ENCODE peak calls at places on chromosomes 1 and 21, in ten cellular contexts. One of them, this sample, is unnamed.

GRCh38 chr1:243791586-243792267 is 58.3 kb downstream of the AKT3 start:
- DNase-seq in left ventricle myocardium inferior: no peak
- DNase-seq in AG09309: no peak
- DNase-seq in fibroblast of lung: peak
- DNase-seq in IMR-90: no peak
- DNase-seq in progenitor cell of endocrine pancreas: no peak
- DNase-seq in spleen: no peak
- DNase-seq in mucosa of descending colon: no peak
- DNase-seq in cardiac fibroblast: peak
- DNase-seq in pancreas: no peak
- DNase-seq in this sample: no peak

GRCh38 chr1:17045140-17045539 is 8.7 kb downstream of the SDHB start:
- DNase-seq in pancreas: no peak
- DNase-seq in IMR-90: no peak
- DNase-seq in spleen: no peak
- DNase-seq in AG09309: no peak
- DNase-seq in left ventricle myocardium inferior: no peak
- DNase-seq in mucosa of descending colon: no peak
- DNase-seq in progenitor cell of endocrine pancreas: no peak
- DNase-seq in fibroblast of lung: no peak
- DNase-seq in cardiac fibroblast: no peak
- DNase-seq in this sample: no peak

GRCh38 chr1:7278045-7278444 is 492.8 kb downstream of the CAMTA1 start:
- DNase-seq in fibroblast of lung: no peak
- DNase-seq in AG09309: no peak
- DNase-seq in pancreas: no peak
- DNase-seq in cardiac fibroblast: no peak
- DNase-seq in spleen: no peak
- DNase-seq in IMR-90: no peak
- DNase-seq in mucosa of descending colon: peak
- DNase-seq in left ventricle myocardium inferior: no peak
- DNase-seq in progenitor cell of endocrine pancreas: no peak
- DNase-seq in this sample: no peak

GRCh38 chr1:61271412-61271789 is 189.0 kb downstream of the NFIA start:
- DNase-seq in pancreas: no peak
- DNase-seq in spleen: no peak
- DNase-seq in fibroblast of lung: no peak
- DNase-seq in IMR-90: no peak
- DNase-seq in left ventricle myocardium inferior: no peak
- DNase-seq in progenitor cell of endocrine pancreas: no peak
- DNase-seq in mucosa of descending colon: no peak
- DNase-seq in AG09309: no peak
- DNase-seq in cardiac fibroblast: no peak
- DNase-seq in this sample: peak

GRCh38 chr1:208149776-208150514 is 94.2 kb downstream of the PLXNA2 start:
- DNase-seq in spleen: no peak
- DNase-seq in IMR-90: no peak
- DNase-seq in left ventricle myocardium inferior: peak
- DNase-seq in progenitor cell of endocrine pancreas: no peak
- DNase-seq in pancreas: no peak
- DNase-seq in mucosa of descending colon: peak
- DNase-seq in AG09309: no peak
- DNase-seq in fibroblast of lung: no peak
- DNase-seq in cardiac fibroblast: no peak
- DNase-seq in this sample: peak

GRCh38 chr1:155379180-155379876 is 58.6 kb downstream of the RUSC1 start:
- DNase-seq in AG09309: peak
- DNase-seq in progenitor cell of endocrine pancreas: no peak
- DNase-seq in left ventricle myocardium inferior: no peak
- DNase-seq in mucosa of descending colon: no peak
- DNase-seq in spleen: no peak
- DNase-seq in IMR-90: peak
- DNase-seq in cardiac fibroblast: peak
- DNase-seq in pancreas: no peak
- DNase-seq in fibroblast of lung: peak
- DNase-seq in this sample: no peak

GRCh38 chr1:30687886-30688285 is 35.5 kb downstream of the MATN1 start:
- DNase-seq in fibroblast of lung: no peak
- DNase-seq in progenitor cell of endocrine pancreas: no peak
- DNase-seq in left ventricle myocardium inferior: no peak
- DNase-seq in pancreas: no peak
- DNase-seq in IMR-90: no peak
- DNase-seq in mucosa of descending colon: no peak
- DNase-seq in spleen: no peak
- DNase-seq in cardiac fibroblast: no peak
- DNase-seq in AG09309: no peak
- DNase-seq in this sample: no peak

GRCh38 chr1:228091084-228091483 is 8.6 kb downstream of the ARF1 start:
- DNase-seq in progenitor cell of endocrine pancreas: no peak
- DNase-seq in cardiac fibroblast: no peak
- DNase-seq in mucosa of descending colon: no peak
- DNase-seq in fibroblast of lung: no peak
- DNase-seq in AG09309: no peak
- DNase-seq in spleen: peak
- DNase-seq in pancreas: no peak
- DNase-seq in left ventricle myocardium inferior: no peak
- DNase-seq in IMR-90: no peak
- DNase-seq in this sample: no peak

GRCh38 chr1:8870605-8871538 is 7.6 kb downstream of the ENO1 start:
- DNase-seq in IMR-90: no peak
- DNase-seq in spleen: no peak
- DNase-seq in cardiac fibroblast: no peak
- DNase-seq in progenitor cell of endocrine pancreas: no peak
- DNase-seq in AG09309: no peak
- DNase-seq in pancreas: no peak
- DNase-seq in mucosa of descending colon: no peak
- DNase-seq in left ventricle myocardium inferior: no peak
- DNase-seq in fibroblast of lung: no peak
- DNase-seq in this sample: no peak

GRCh38 chr1:42335809-42336518 is 929 bp upstream of the FOXJ3 start:
- DNase-seq in cardiac fibroblast: peak
- DNase-seq in mucosa of descending colon: no peak
- DNase-seq in pancreas: no peak
- DNase-seq in IMR-90: peak
- DNase-seq in spleen: no peak
- DNase-seq in progenitor cell of endocrine pancreas: no peak
- DNase-seq in fibroblast of lung: peak
- DNase-seq in AG09309: no peak
- DNase-seq in left ventricle myocardium inferior: no peak
- DNase-seq in this sample: no peak

DNA sequence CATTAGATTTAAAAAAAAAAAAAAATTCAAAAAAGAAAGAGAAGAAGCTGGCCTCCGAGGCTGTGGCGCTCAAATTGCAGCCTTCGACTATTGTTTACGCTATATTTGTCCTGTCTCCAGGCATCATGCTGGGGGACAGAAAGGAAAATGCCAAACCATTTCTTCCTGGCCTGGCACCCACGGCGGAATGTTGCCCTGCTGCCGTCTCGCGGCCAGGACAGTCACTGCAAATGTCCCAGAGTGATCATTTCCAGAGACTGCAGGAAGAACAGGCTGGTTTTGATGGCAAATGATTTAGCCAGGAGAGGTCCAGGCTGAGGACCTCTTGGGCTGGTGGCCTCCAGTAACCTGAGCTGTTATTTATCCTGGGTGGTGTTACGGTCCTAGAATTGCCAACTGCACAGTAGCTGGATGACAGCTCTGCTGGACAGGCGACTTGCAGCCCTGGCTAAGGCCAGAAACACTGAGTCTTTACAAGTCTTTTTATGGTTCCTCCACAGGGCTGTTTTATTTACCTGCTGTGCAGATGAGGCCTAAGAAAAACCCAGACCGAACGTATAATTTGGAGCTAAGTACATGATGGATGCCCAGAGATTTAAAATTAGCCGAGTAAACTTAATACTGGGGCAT is 30.2 kb upstream of the LRRC38 start:
- DNase-seq in cardiac fibroblast: peak
- DNase-seq in pancreas: no peak
- DNase-seq in left ventricle myocardium inferior: peak
- DNase-seq in IMR-90: no peak
- DNase-seq in mucosa of descending colon: no peak
- DNase-seq in spleen: no peak
- DNase-seq in AG09309: no peak
- DNase-seq in progenitor cell of endocrine pancreas: no peak
- DNase-seq in fibroblast of lung: no peak
- DNase-seq in this sample: no peak
- TF ChIP-seq CTCF in cardiac fibroblast: peak
- TF ChIP-seq CTCF in pancreas: peak
- TF ChIP-seq CTCF in left ventricle myocardium inferior: peak
- TF ChIP-seq CTCF in IMR-90: no peak
- TF ChIP-seq CTCF in mucosa of descending colon: no peak
- TF ChIP-seq CTCF in spleen: no peak
- TF ChIP-seq CTCF in AG09309: no peak
- TF ChIP-seq CTCF in progenitor cell of endocrine pancreas: peak
- TF ChIP-seq CTCF in fibroblast of lung: no peak
- TF ChIP-seq CTCF in this sample: no peak

DNA sequence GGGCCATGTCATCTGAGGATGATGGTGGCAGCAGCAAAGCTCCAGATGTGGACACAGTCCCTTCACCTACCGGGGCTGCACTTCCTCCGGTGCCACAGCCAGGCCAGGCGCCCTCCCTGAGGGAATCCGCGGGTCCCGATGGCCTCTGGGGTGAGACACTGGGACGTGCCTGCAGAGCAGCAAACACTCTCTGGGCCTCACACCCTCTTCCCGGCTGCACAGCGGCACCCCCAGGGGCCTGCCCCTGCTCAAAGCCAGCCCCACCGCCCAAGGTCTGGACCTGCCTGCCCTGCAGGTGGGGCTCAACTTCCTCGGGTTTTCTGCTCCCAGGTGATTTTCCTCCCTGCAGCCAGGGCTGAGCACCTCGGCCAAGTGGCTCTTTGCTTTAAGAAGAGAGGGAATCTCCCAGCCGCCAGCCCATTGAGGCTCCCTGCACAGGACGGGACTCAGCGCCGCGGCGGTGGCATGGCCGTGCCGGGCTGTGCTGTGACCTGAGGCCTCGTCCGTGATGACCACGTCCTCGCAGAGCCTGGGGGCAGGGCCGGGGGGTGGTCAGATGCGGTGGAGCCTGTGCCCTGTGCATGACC is 21.3 kb upstream of the COL18A1 start:
- DNase-seq in cardiac fibroblast: no peak
- DNase-seq in progenitor cell of endocrine pancreas: no peak
- DNase-seq in pancreas: peak
- DNase-seq in left ventricle myocardium inferior: peak
- DNase-seq in mucosa of descending colon: peak
- DNase-seq in fibroblast of lung: no peak
- DNase-seq in IMR-90: no peak
- DNase-seq in spleen: peak
- DNase-seq in AG09309: no peak
- DNase-seq in this sample: peak
- TF ChIP-seq CTCF in cardiac fibroblast: no peak
- TF ChIP-seq CTCF in progenitor cell of endocrine pancreas: no peak
- TF ChIP-seq CTCF in pancreas: no peak
- TF ChIP-seq CTCF in left ventricle myocardium inferior: no peak
- TF ChIP-seq CTCF in mucosa of descending colon: no peak
- TF ChIP-seq CTCF in fibroblast of lung: no peak
- TF ChIP-seq CTCF in IMR-90: no peak
- TF ChIP-seq CTCF in spleen: no peak
- TF ChIP-seq CTCF in AG09309: no peak
- TF ChIP-seq CTCF in this sample: no peak

GRCh38 chr21:33751120-33751519 is 108.8 kb downstream of the ITSN1 start:
- DNase-seq in AG09309: peak
- DNase-seq in left ventricle myocardium inferior: no peak
- DNase-seq in progenitor cell of endocrine pancreas: no peak
- DNase-seq in mucosa of descending colon: no peak
- DNase-seq in spleen: no peak
- DNase-seq in fibroblast of lung: no peak
- DNase-seq in pancreas: no peak
- DNase-seq in IMR-90: peak
- DNase-seq in cardiac fibroblast: peak
- DNase-seq in this sample: no peak

GRCh38 chr21:33750017-33750416 is 107.7 kb downstream of the ITSN1 start:
- DNase-seq in fibroblast of lung: no peak
- DNase-seq in progenitor cell of endocrine pancreas: no peak
- DNase-seq in left ventricle myocardium inferior: peak
- DNase-seq in pancreas: no peak
- DNase-seq in spleen: no peak
- DNase-seq in IMR-90: no peak
- DNase-seq in mucosa of descending colon: no peak
- DNase-seq in AG09309: no peak
- DNase-seq in cardiac fibroblast: no peak
- DNase-seq in this sample: no peak

GRCh38 chr21:33748903-33749302 is 106.6 kb downstream of the ITSN1 start:
- DNase-seq in progenitor cell of endocrine pancreas: no peak
- DNase-seq in AG09309: no peak
- DNase-seq in cardiac fibroblast: no peak
- DNase-seq in IMR-90: no peak
- DNase-seq in left ventricle myocardium inferior: no peak
- DNase-seq in mucosa of descending colon: no peak
- DNase-seq in spleen: no peak
- DNase-seq in pancreas: no peak
- DNase-seq in fibroblast of lung: no peak
- DNase-seq in this sample: no peak

GRCh38 chr21:33752260-33752659 is 110.0 kb downstream of the ITSN1 start:
- DNase-seq in progenitor cell of endocrine pancreas: no peak
- DNase-seq in cardiac fibroblast: no peak
- DNase-seq in IMR-90: no peak
- DNase-seq in AG09309: no peak
- DNase-seq in pancreas: no peak
- DNase-seq in fibroblast of lung: no peak
- DNase-seq in spleen: no peak
- DNase-seq in left ventricle myocardium inferior: no peak
- DNase-seq in mucosa of descending colon: no peak
- DNase-seq in this sample: no peak

GRCh38 chr21:33751533-33751932 is 109.2 kb downstream of the ITSN1 start:
- DNase-seq in left ventricle myocardium inferior: no peak
- DNase-seq in pancreas: no peak
- DNase-seq in mucosa of descending colon: no peak
- DNase-seq in progenitor cell of endocrine pancreas: no peak
- DNase-seq in cardiac fibroblast: no peak
- DNase-seq in AG09309: no peak
- DNase-seq in spleen: no peak
- DNase-seq in fibroblast of lung: no peak
- DNase-seq in IMR-90: no peak
- DNase-seq in this sample: no peak
- TF ChIP-seq CTCF in left ventricle myocardium inferior: no peak
- TF ChIP-seq CTCF in pancreas: no peak
- TF ChIP-seq CTCF in mucosa of descending colon: no peak
- TF ChIP-seq CTCF in progenitor cell of endocrine pancreas: no peak
- TF ChIP-seq CTCF in cardiac fibroblast: no peak
- TF ChIP-seq CTCF in AG09309: no peak
- TF ChIP-seq CTCF in spleen: no peak
- TF ChIP-seq CTCF in fibroblast of lung: no peak
- TF ChIP-seq CTCF in IMR-90: no peak
- TF ChIP-seq CTCF in this sample: no peak

DNA sequence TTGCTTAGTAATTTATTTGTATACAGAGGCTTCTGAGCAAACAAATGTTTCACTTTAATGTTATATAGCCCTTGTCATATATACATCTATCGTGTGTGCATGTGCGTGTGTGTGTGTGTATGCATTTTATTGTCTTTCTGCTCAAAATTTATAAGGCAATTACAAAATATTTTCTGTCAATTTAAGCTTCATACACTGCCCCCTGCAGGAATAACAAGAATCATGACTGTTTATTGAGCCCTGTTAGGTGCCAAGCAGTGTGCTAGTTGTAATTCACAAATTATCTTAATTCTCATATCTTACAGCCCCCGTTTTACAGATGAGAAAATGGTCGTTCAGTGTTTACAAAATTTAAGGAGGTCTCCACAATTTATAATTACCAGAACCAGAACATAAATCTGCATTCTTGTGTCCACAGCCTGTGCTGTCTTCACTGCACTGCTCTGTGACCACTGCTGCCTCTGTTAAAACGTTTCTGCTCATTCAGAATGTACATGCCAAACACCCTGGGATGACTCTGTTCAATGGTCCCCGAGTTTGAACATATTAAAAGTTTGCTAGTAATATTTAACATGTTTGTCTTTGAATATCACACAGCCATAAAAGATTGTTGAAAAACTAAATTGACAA is 181.3 kb downstream of the ATP6V1G3 start:
- DNase-seq in mucosa of descending colon: no peak
- DNase-seq in IMR-90: peak
- DNase-seq in cardiac fibroblast: peak
- DNase-seq in spleen: no peak
- DNase-seq in left ventricle myocardium inferior: no peak
- DNase-seq in fibroblast of lung: peak
- DNase-seq in progenitor cell of endocrine pancreas: no peak
- DNase-seq in AG09309: no peak
- DNase-seq in pancreas: no peak
- DNase-seq in this sample: no peak
- TF ChIP-seq CTCF in mucosa of descending colon: no peak
- TF ChIP-seq CTCF in IMR-90: peak
- TF ChIP-seq CTCF in cardiac fibroblast: peak
- TF ChIP-seq CTCF in spleen: peak
- TF ChIP-seq CTCF in left ventricle myocardium inferior: peak
- TF ChIP-seq CTCF in fibroblast of lung: peak
- TF ChIP-seq CTCF in progenitor cell of endocrine pancreas: peak
- TF ChIP-seq CTCF in AG09309: peak
- TF ChIP-seq CTCF in pancreas: peak
- TF ChIP-seq CTCF in this sample: peak

This sample was measured in glutamatergic neuron.